ENCODE peak calls at places on chromosomes 3 and 15, in five cellular contexts. T, W, X, K and Y are unnamed samples.

GRCh38 chr3:32819581-32820348 is 2.0 kb downstream of the TRIM71 start:
- DNase-seq in W (no peak), X (no peak), T (no peak), K (no peak), Y (no peak)

GRCh38 chr3:131735121-131735520 is 232.3 kb upstream of the MRPL3 start:
- DNase-seq in K (peak), T (no peak), X (no peak), W (no peak), Y (no peak)

GRCh38 chr3:82103241-82103640 is 341.8 kb upstream of the GBE1 start:
- DNase-seq in W (no peak), K (no peak), T (no peak), X (no peak), Y (no peak)

GRCh38 chr3:144522461-144522860 is 550.8 kb downstream of the DIPK2A start:
- DNase-seq in W (no peak), T (no peak), X (no peak), K (no peak), Y (no peak)

GRCh38 chr15:87944051-87944450 is 312.5 kb downstream of the NTRK3 start:
- DNase-seq in K (no peak), W (no peak), T (peak), X (no peak), Y (no peak)

GRCh38 chr3:123431658-123432323 is 17.1 kb downstream of the ADCY5 start:
- DNase-seq in K (no peak), W (no peak), T (no peak), X (no peak), Y (no peak)

GRCh38 chr3:60064210-60065178 is 1014.7 kb upstream of the CFAP20DC start:
- DNase-seq in X (no peak), W (no peak), K (peak), T (no peak), Y (no peak)

GRCh38 chr15:62618432-62618831 is 424.1 kb upstream of the TPM1 start:
- DNase-seq in T (no peak), X (no peak), W (no peak), K (peak), Y (no peak)

GRCh38 chr15:50862553-50862952 is 45.9 kb upstream of the AP4E1 start:
- DNase-seq in K (no peak), T (no peak), W (no peak), X (no peak), Y (no peak)

GRCh38 chr15:58165661-58166060 is 27.5 kb downstream of the AQP9 start:
- DNase-seq in K (peak), X (no peak), W (no peak), T (no peak), Y (no peak)

GRCh38 chr15:35481992-35482391 is 64.0 kb downstream of the DPH6 start:
- DNase-seq in T (no peak), X (no peak), W (no peak), K (peak), Y (no peak)

GRCh38 chr3:170865209-170866094 is 4.5 kb downstream of the RPL22L1 start:
- DNase-seq in K (peak), T (no peak), W (no peak), X (no peak), Y (no peak)

GRCh38 chr3:152309031-152309430 is 40.3 kb downstream of the MBNL1 start:
- DNase-seq in T (no peak), W (peak), X (no peak), K (no peak), Y (no peak)

GRCh38 chr3:151182349-151183079 is 20.5 kb downstream of the GPR171 start:
- DNase-seq in K (no peak), W (no peak), X (no peak), T (no peak), Y (no peak)

GRCh38 chr3:39990532-39990931 is 181.1 kb downstream of the MYRIP start:
- DNase-seq in X (peak), W (peak), K (peak), T (no peak), Y (no peak)

GRCh38 chr3:161104561-161105551 is at the start of gene B3GALNT1:
- DNase-seq in T (peak), W (peak), K (peak), X (peak), Y (peak)

GRCh38 chr3:193046369-193046768 is 128.7 kb upstream of the MB21D2 start:
- DNase-seq in K (no peak), W (no peak), X (peak), T (no peak), Y (no peak)

GRCh38 chr15:42289166-42289565 is 15.9 kb upstream of the TMEM87A start:
- DNase-seq in W (no peak), X (no peak), T (no peak), K (no peak), Y (no peak)

GRCh38 chr3:134941820-134942219 is 146.8 kb downstream of the EPHB1 start:
- DNase-seq in W (no peak), X (no peak), K (no peak), T (no peak), Y (no peak)

GRCh38 chr3:141797167-141797773 is 34.1 kb downstream of the GRK7 start:
- DNase-seq in W (peak), T (peak), X (peak), K (peak), Y (peak)

GRCh38 chr15:44713006-44713966 is 2.0 kb downstream of the B2M start:
- DNase-seq in K (peak), T (no peak), W (no peak), X (no peak), Y (no peak)

GRCh38 chr3:145952541-145952940 is 208.4 kb downstream of the PLOD2 start:
- DNase-seq in X (no peak), T (no peak), K (peak), W (no peak), Y (no peak)

GRCh38 chr3:122100591-122101491 is 45.7 kb downstream of the CD86 start:
- DNase-seq in W (no peak), X (no peak), K (no peak), T (no peak), Y (no peak)

GRCh38 chr3:122103821-122104514 is 48.8 kb downstream of the CD86 start:
- DNase-seq in X (no peak), W (no peak), T (no peak), K (no peak), Y (no peak)

GRCh38 chr3:122099255-122099654 is 44.1 kb downstream of the CD86 start:
- DNase-seq in W (no peak), T (no peak), X (no peak), K (no peak), Y (no peak)

GRCh38 chr3:122102191-122102935 is 47.2 kb downstream of the CD86 start:
- DNase-seq in X (no peak), K (no peak), T (no peak), W (no peak), Y (no peak)

GRCh38 chr3:122101646-122102045 is 46.5 kb downstream of the CD86 start:
- DNase-seq in W (no peak), K (peak), X (peak), T (no peak), Y (no peak)
- TF ChIP-seq CTCF in W (peak), K (peak), X (peak), T (peak), Y (peak)

GRCh38 chr3:26962419-26963355 is 340.1 kb downstream of the LRRC3B start:
- DNase-seq in W (no peak), K (no peak), T (no peak), X (no peak), Y (no peak)

GRCh38 chr3:26960382-26960781 is 337.8 kb downstream of the LRRC3B start:
- DNase-seq in K (no peak), W (no peak), T (no peak), X (no peak), Y (no peak)

GRCh38 chr3:26964836-26965235 is 342.3 kb downstream of the LRRC3B start:
- DNase-seq in W (no peak), X (no peak), T (no peak), K (no peak), Y (no peak)

GRCh38 chr3:26964313-26964712 is 341.7 kb downstream of the LRRC3B start:
- DNase-seq in W (no peak), T (no peak), X (no peak), K (no peak), Y (no peak)

GRCh38 chr3:26963356-26963742 is 340.8 kb downstream of the LRRC3B start:
- DNase-seq in W (no peak), X (no peak), K (no peak), T (no peak), Y (no peak)
- TF ChIP-seq CTCF in W (peak), X (peak), K (no peak), T (no peak), Y (no peak)

GRCh38 chr3:126959921-126960603 is 22.9 kb upstream of the PLXNA1 start:
- DNase-seq in W (peak), K (peak), X (no peak), T (no peak), Y (no peak)
- TF ChIP-seq CTCF in W (no peak), K (peak), X (no peak), T (no peak), Y (no peak)

GRCh38 chr3:126132751-126133511 is 47.5 kb downstream of the ALDH1L1 start:
- DNase-seq in K (no peak), W (no peak), X (peak), T (peak), Y (no peak)
- TF ChIP-seq CTCF in K (peak), W (peak), X (peak), T (no peak), Y (no peak)

GRCh38 chr15:65336767-65337435 is 32.4 kb downstream of the RNU5B-1 start:
- DNase-seq in X (peak), T (no peak), W (peak), K (no peak), Y (no peak)
- TF ChIP-seq CTCF in X (no peak), T (no peak), W (no peak), K (no peak), Y (no peak)

GRCh38 chr3:139506792-139507191 is 30.5 kb upstream of the RBP2 start:
- DNase-seq in K (no peak), T (no peak), W (no peak), X (no peak), Y (no peak)
- TF ChIP-seq CTCF in K (no peak), T (no peak), W (no peak), X (no peak), Y (no peak)